ENCODE peak calls at places on chromosomes 5 and 9, in four cellular contexts. X, T, Q and Y are unnamed samples.

GRCh38 chr5:142657446-142657845 is 28.4 kb downstream of the FGF1 start:
- DNase-seq in X (no peak), T (no peak), Q (no peak), Y (no peak)

GRCh38 chr5:73152411-73153388 is 20.3 kb upstream of the TMEM174 start:
- DNase-seq in X (no peak), T (no peak), Q (no peak), Y (no peak)

GRCh38 chr5:7629559-7629958 is 221.4 kb downstream of the CFAP90 start:
- DNase-seq in X (no peak), T (no peak), Q (no peak), Y (peak)

GRCh38 chr5:163473613-163474243 is 13.3 kb downstream of the HMMR start:
- DNase-seq in X (peak), T (no peak), Q (no peak), Y (no peak)

GRCh38 chr5:14204785-14205321 is 61.7 kb downstream of the TRIO start:
- DNase-seq in X (peak), T (peak), Q (no peak), Y (no peak)

GRCh38 chr5:6632324-6632930 is 417 bp downstream of the NSUN2 start:
- DNase-seq in X (peak), T (peak), Q (no peak), Y (peak)

GRCh38 chr5:170576602-170577584 is 73.1 kb downstream of the KCNIP1 start:
- DNase-seq in X (no peak), T (no peak), Q (no peak), Y (no peak)

GRCh38 chr5:31218978-31219377 is 25.5 kb downstream of the CDH6 start:
- DNase-seq in X (no peak), T (no peak), Q (no peak), Y (no peak)

GRCh38 chr5:158464383-158464782 is 605.4 kb upstream of the CLINT1 start:
- DNase-seq in X (no peak), T (no peak), Q (no peak), Y (no peak)

GRCh38 chr9:133125706-133126696 is 5.0 kb upstream of the RALGDS start:
- DNase-seq in X (peak), T (peak), Q (no peak), Y (no peak)

GRCh38 chr5:79511945-79512493 is 1.9 kb downstream of the HOMER1 start:
- DNase-seq in X (no peak), T (no peak), Q (no peak), Y (no peak)

GRCh38 chr5:151155777-151156731 is 1.5 kb downstream of the ANXA6 start:
- DNase-seq in X (peak), T (peak), Q (no peak), Y (no peak)

GRCh38 chr5:142819816-142820215 is 49.6 kb downstream of the ARHGAP26 start:
- DNase-seq in X (no peak), T (no peak), Q (no peak), Y (no peak)

GRCh38 chr9:114791736-114792135 is 14.1 kb downstream of the TNFSF15 start:
- DNase-seq in X (no peak), T (no peak), Q (no peak), Y (no peak)

GRCh38 chr5:150196514-150196913 is 6.7 kb downstream of the SLC6A7 start:
- DNase-seq in X (no peak), T (no peak), Q (no peak), Y (no peak)

GRCh38 chr5:64149857-64150521 is 15.7 kb upstream of the RNF180 start:
- DNase-seq in X (no peak), T (peak), Q (no peak), Y (no peak)

GRCh38 chr5:140039561-140039960 is 3.5 kb downstream of the NRG2 start:
- DNase-seq in X (no peak), T (no peak), Q (no peak), Y (no peak)

GRCh38 chr9:95634581-95634980 is 117.8 kb upstream of the PTCH1 start:
- DNase-seq in X (no peak), T (no peak), Q (no peak), Y (no peak)

GRCh38 chr9:122134822-122135528 is 24.6 kb downstream of the NDUFA8 start:
- DNase-seq in X (no peak), T (no peak), Q (no peak), Y (no peak)

GRCh38 chr9:18829858-18830257 is 203.2 kb downstream of the SAXO1 start:
- DNase-seq in X (peak), T (no peak), Q (no peak), Y (no peak)

GRCh38 chr5:74464512-74465209 is 175.9 kb downstream of the ENC1 start:
- DNase-seq in X (no peak), T (no peak), Q (no peak), Y (no peak)

GRCh38 chr5:115343855-115344254 is 47.4 kb upstream of the CCDC112 start:
- DNase-seq in X (peak), T (no peak), Q (no peak), Y (no peak)

GRCh38 chr5:4258170-4258569 is 662.5 kb downstream of the IRX1 start:
- DNase-seq in X (no peak), T (no peak), Q (no peak), Y (no peak)

GRCh38 chr5:120413706-120414105 is 50.4 kb upstream of the PRR16 start:
- DNase-seq in X (peak), T (no peak), Q (no peak), Y (no peak)

GRCh38 chr5:76980518-76981144 is 27.8 kb downstream of the CRHBP start:
- DNase-seq in X (no peak), T (no peak), Q (no peak), Y (no peak)

GRCh38 chr9:127224178-127224882 is 40.2 kb upstream of the GARNL3 start:
- DNase-seq in X (peak), T (peak), Q (peak), Y (peak)

GRCh38 chr9:128382261-128382660 is 11.1 kb downstream of the URM1 start:
- DNase-seq in X (no peak), T (no peak), Q (peak), Y (no peak)

GRCh38 chr9:89802809-89803355 is 198.1 kb downstream of the GADD45G start:
- DNase-seq in X (no peak), T (no peak), Q (no peak), Y (no peak)

GRCh38 chr5:78577051-78577807 is 71.3 kb downstream of the LHFPL2 start:
- DNase-seq in X (no peak), T (no peak), Q (no peak), Y (no peak)